ENCODE peak calls at places on chromosomes 4 and X, in ten cellular contexts. A is ACHN, Y is right cardiac atrium, X is mammary epithelial cell, K is SW480, P is memory B cell, U is D341Med, W is lung microvascular endothelial cell, C is astrocyte, B is mucosa of descending colon. D is an unnamed sample.

GRCh38 chr4:74932832-74933561 is at the start of gene PARM1:
- DNase-seq in A (peak; percentile 83), Y (peak; percentile 97), X (peak; percentile 61), K (peak; percentile 68), P (peak; percentile 67), U (peak; percentile 92), W (peak; percentile 72), C (peak; percentile 37), B (peak; percentile 95), D (peak; percentile 88)

GRCh38 chr4:17260395-17260907 is 251.4 kb downstream of the QDPR start:
- DNase-seq in A (no peak), Y (no peak), X (no peak), K (peak; percentile 7), P (no peak), U (no peak), W (no peak), C (no peak), B (no peak), D (no peak)

GRCh38 chrX:65783746-65784145 is 116.3 kb downstream of the MSN start:
- DNase-seq in A (no peak), Y (no peak), X (no peak), K (no peak), P (no peak), U (no peak), W (no peak), C (no peak), B (no peak), D (no peak)

GRCh38 chr4:107862658-107863057 is 37.9 kb downstream of the SGMS2 start:
- DNase-seq in A (peak; percentile 53), Y (no peak), X (peak; percentile 97), K (peak; percentile 45), P (no peak), U (no peak), W (peak; percentile 97), C (peak; percentile 55), B (no peak), D (no peak)

GRCh38 chrX:54811301-54811885 is 3.8 kb downstream of the MAGED2 start:
- DNase-seq in A (no peak), Y (no peak), X (no peak), K (no peak), P (no peak), U (no peak), W (no peak), C (no peak), B (no peak), D (no peak)

GRCh38 chr4:137993232-137993631 is 248.9 kb downstream of the SLC7A11 start:
- DNase-seq in A (no peak), Y (no peak), X (peak; percentile 20), K (no peak), P (no peak), U (no peak), W (no peak), C (no peak), B (no peak), D (no peak)

GRCh38 chr4:180578175-180578574 is 1665.0 kb upstream of the TENM3 start:
- DNase-seq in A (no peak), Y (no peak), X (no peak), K (no peak), P (no peak), U (no peak), W (no peak), C (no peak), B (no peak), D (no peak)

GRCh38 chr4:184384810-184385557 is 89.4 kb downstream of the IRF2 start:
- DNase-seq in A (no peak), Y (no peak), X (peak; percentile 72), K (peak; percentile 8), P (no peak), U (no peak), W (no peak), C (no peak), B (no peak), D (no peak)

GRCh38 chr4:52081216-52081615 is 30.1 kb downstream of the SPATA18 start:
- DNase-seq in A (no peak), Y (no peak), X (no peak), K (no peak), P (no peak), U (no peak), W (no peak), C (no peak), B (no peak), D (no peak)

GRCh38 chr4:56434599-56435000 is 815 bp downstream of the PPAT start:
- DNase-seq in A (no peak), Y (no peak), X (no peak), K (peak; percentile 77), P (peak; percentile 9), U (no peak), W (peak; percentile 69), C (peak; percentile 50), B (no peak), D (no peak)

GRCh38 chrX:20472148-20472547 is 205.4 kb upstream of the RPS6KA3 start:
- DNase-seq in A (no peak), Y (no peak), X (no peak), K (no peak), P (no peak), U (no peak), W (no peak), C (no peak), B (no peak), D (no peak)

GRCh38 chr4:3121110-3121509 is 46.6 kb downstream of the HTT start:
- DNase-seq in A (no peak), Y (no peak), X (no peak), K (no peak), P (no peak), U (no peak), W (no peak), C (no peak), B (no peak), D (no peak)

GRCh38 chr4:12360391-12360790 is 931.7 kb upstream of the HS3ST1 start:
- DNase-seq in A (no peak), Y (no peak), X (peak; percentile 37), K (no peak), P (no peak), U (no peak), W (no peak), C (no peak), B (no peak), D (no peak)

GRCh38 chr4:31360786-31361185 is 640.6 kb downstream of the PCDH7 start:
- DNase-seq in A (no peak), Y (no peak), X (no peak), K (no peak), P (no peak), U (no peak), W (peak; percentile 67), C (peak; percentile 74), B (no peak), D (no peak)

GRCh38 chrX:150845091-150845490 is 53.4 kb downstream of the CD99L2 start:
- DNase-seq in A (no peak), Y (no peak), X (no peak), K (no peak), P (no peak), U (no peak), W (no peak), C (no peak), B (no peak), D (no peak)

GRCh38 chr4:113060853-113061252 is 11.4 kb downstream of the ANK2 start:
- DNase-seq in A (no peak), Y (no peak), X (no peak), K (no peak), P (no peak), U (no peak), W (no peak), C (no peak), B (no peak), D (no peak)

GRCh38 chr4:47642985-47643745 is 158.1 kb downstream of the ATP10D start:
- DNase-seq in A (no peak), Y (no peak), X (no peak), K (no peak), P (no peak), U (no peak), W (no peak), C (peak; percentile 92), B (no peak), D (no peak)

GRCh38 chr4:6695660-6696581 is 2.2 kb downstream of the S100P start:
- DNase-seq in A (no peak), Y (no peak), X (peak; percentile 19), K (no peak), P (no peak), U (no peak), W (peak; percentile 42), C (no peak), B (peak; percentile 82), D (no peak)

GRCh38 chr4:20326460-20326859 is 74.8 kb downstream of the SLIT2 start:
- DNase-seq in A (no peak), Y (no peak), X (no peak), K (no peak), P (no peak), U (no peak), W (no peak), C (no peak), B (no peak), D (no peak)

GRCh38 chr4:152039085-152039484 is 278.3 kb upstream of the GATB start:
- DNase-seq in A (peak; percentile 4), Y (no peak), X (no peak), K (no peak), P (no peak), U (no peak), W (no peak), C (peak; percentile 91), B (no peak), D (no peak)

GRCh38 chr4:35559559-35560365 is 684.6 kb downstream of the ARAP2 start:
- DNase-seq in A (no peak), Y (no peak), X (peak; percentile 0), K (no peak), P (no peak), U (no peak), W (peak; percentile 0), C (no peak), B (no peak), D (no peak)

GRCh38 chrX:20427173-20427770 is 160.6 kb upstream of the RPS6KA3 start:
- DNase-seq in A (no peak), Y (no peak), X (no peak), K (no peak), P (no peak), U (no peak), W (no peak), C (no peak), B (no peak), D (no peak)

GRCh38 chrX:46140272-46140671 is 404.9 kb downstream of the ZNF674 start:
- DNase-seq in A (no peak), Y (no peak), X (peak; percentile 15), K (no peak), P (no peak), U (no peak), W (no peak), C (peak; percentile 35), B (no peak), D (no peak)

GRCh38 chrX:100615015-100615414 is 21.6 kb downstream of the TSPAN6 start:
- DNase-seq in A (peak; percentile 66), Y (no peak), X (peak; percentile 50), K (peak; percentile 32), P (peak; percentile 4), U (peak; percentile 30), W (peak; percentile 74), C (peak; percentile 57), B (no peak), D (peak; percentile 1)

GRCh38 chrX:53356186-53356585 is 66.3 kb downstream of the SMC1A start:
- DNase-seq in A (no peak), Y (no peak), X (peak; percentile 11), K (no peak), P (peak; percentile 1), U (no peak), W (peak; percentile 15), C (no peak), B (no peak), D (peak; percentile 11)

GRCh38 chr4:13733817-13734216 is 106.3 kb upstream of the BOD1L1 start:
- DNase-seq in A (no peak), Y (no peak), X (peak; percentile 60), K (no peak), P (no peak), U (no peak), W (peak; percentile 23), C (no peak), B (no peak), D (no peak)

GRCh38 chrX:107731831-107732502 is 43.6 kb downstream of the TSC22D3 start:
- DNase-seq in A (peak; percentile 89), Y (peak; percentile 93), X (peak; percentile 52), K (peak; percentile 45), P (no peak), U (no peak), W (peak; percentile 38), C (peak; percentile 65), B (peak; percentile 85), D (no peak)

GRCh38 chrX:148600131-148600530 is 99.7 kb downstream of the AFF2 start:
- DNase-seq in A (no peak), Y (no peak), X (no peak), K (no peak), P (no peak), U (peak; percentile 54), W (no peak), C (no peak), B (no peak), D (no peak)